ENCODE peak calls at places on chromosomes 13 and 19, in four cellular contexts. U, D, P and B are unnamed samples.

GRCh38 chr13:50071399-50071798 is 56.2 kb downstream of the KCNRG start:
- DNase-seq in U (no peak), D (no peak), P (no peak), B (no peak)

GRCh38 chr13:101267656-101268055 is 148.7 kb downstream of the NALCN start:
- DNase-seq in U (peak), D (no peak), P (no peak), B (no peak)

GRCh38 chr19:1238373-1239303 is 833 bp upstream of the CBARP start:
- DNase-seq in U (no peak), D (peak), P (no peak), B (no peak)

GRCh38 chr19:1811942-1812425 is at the start of gene ATP8B3:
- DNase-seq in U (no peak), D (peak), P (no peak), B (peak)

GRCh38 chr13:40749327-40749726 is 21.7 kb downstream of the MRPS31 start:
- DNase-seq in U (no peak), D (no peak), P (no peak), B (no peak)

GRCh38 chr19:18223860-18224524 is 2.2 kb downstream of the PDE4C start:
- DNase-seq in U (no peak), D (peak), P (no peak), B (peak)

GRCh38 chr19:41904118-41904870 is 21.3 kb downstream of the ARHGEF1 start:
- DNase-seq in U (no peak), D (peak), P (no peak), B (no peak)

GRCh38 chr13:106423530-106423929 is 111.9 kb downstream of the EFNB2 start:
- DNase-seq in U (no peak), D (no peak), P (no peak), B (no peak)

GRCh38 chr13:45206340-45206739 is 5.5 kb upstream of the KCTD4 start:
- DNase-seq in U (peak), D (no peak), P (no peak), B (peak)

GRCh38 chr13:46373623-46374022 is 13.4 kb downstream of the RUBCNL start:
- DNase-seq in U (no peak), D (no peak), P (no peak), B (no peak)

GRCh38 chr13:52345048-52345447 is 60.9 kb downstream of the THSD1 start:
- DNase-seq in U (no peak), D (no peak), P (no peak), B (no peak)

GRCh38 chr13:100333141-100333540 is 244.2 kb downstream of the PCCA start:
- DNase-seq in U (no peak), D (no peak), P (no peak), B (no peak)

GRCh38 chr13:21218351-21219043 is 42.0 kb downstream of the MRPL57 start:
- DNase-seq in U (no peak), D (no peak), P (no peak), B (peak)

GRCh38 chr19:35782589-35782988 is 7.2 kb downstream of the ARHGAP33 start:
- DNase-seq in U (no peak), D (peak), P (no peak), B (no peak)

GRCh38 chr19:14475251-14476073 is at the start of gene PTGER1:
- DNase-seq in U (no peak), D (peak), P (no peak), B (peak)

GRCh38 chr13:59501004-59501403 is 662.7 kb downstream of the DIAPH3 start:
- DNase-seq in U (no peak), D (no peak), P (no peak), B (no peak)

GRCh38 chr13:50415428-50415827 is 400.2 kb downstream of the KCNRG start:
- DNase-seq in U (no peak), D (no peak), P (no peak), B (no peak)

GRCh38 chr13:60267498-60268202 is 103.9 kb upstream of the DIAPH3 start:
- DNase-seq in U (no peak), D (no peak), P (no peak), B (no peak)

GRCh38 chr19:36638862-36639510 is 27.7 kb downstream of the ZNF461 start:
- DNase-seq in U (no peak), D (no peak), P (no peak), B (no peak)

GRCh38 chr19:49596407-49596806 is 5.4 kb downstream of the PRR12 start:
- DNase-seq in U (no peak), D (no peak), P (no peak), B (no peak)

GRCh38 chr13:41751277-41751676 is 209.6 kb downstream of the VWA8 start:
- DNase-seq in U (peak), D (no peak), P (no peak), B (no peak)

GRCh38 chr19:3115916-3116602 is 19.8 kb upstream of the GNA15 start:
- DNase-seq in U (no peak), D (peak), P (no peak), B (no peak)

GRCh38 chr19:8361921-8362793 is 1.8 kb upstream of the ANGPTL4 start:
- DNase-seq in U (peak), D (peak), P (peak), B (no peak)

GRCh38 chr19:6536138-6536671 is 5.4 kb downstream of the TNFSF9 start:
- DNase-seq in U (no peak), D (no peak), P (peak), B (peak)

GRCh38 chr13:92843549-92843948 is 383.1 kb upstream of the GPC6 start:
- DNase-seq in U (no peak), D (no peak), P (no peak), B (no peak)

DNA sequence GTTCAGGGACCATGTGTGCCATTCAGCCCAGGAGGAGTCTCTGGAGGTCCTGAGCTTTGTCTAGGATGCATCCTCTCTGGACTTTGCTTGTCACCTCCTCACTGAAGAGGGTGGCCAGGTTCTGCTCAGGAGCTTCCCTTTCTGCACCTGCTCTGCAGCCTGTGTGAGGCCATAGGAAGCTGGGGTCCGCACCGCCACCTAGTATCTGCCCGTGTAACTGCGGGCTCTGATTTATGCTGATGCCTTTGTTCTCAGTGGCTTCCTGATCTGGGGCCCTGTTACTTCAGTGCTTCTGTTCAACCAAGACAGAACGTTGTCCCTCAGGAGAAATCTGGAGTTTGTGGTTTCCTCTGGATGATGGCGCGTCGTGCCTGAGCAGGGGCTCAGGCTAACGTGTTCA is 15.5 kb downstream of the ZNF610 start:
- DNase-seq in U (no peak), D (no peak), P (no peak), B (no peak)
- TF ChIP-seq CTCF in U (no peak), D (no peak), P (no peak), B (peak)

GRCh38 chr13:27035892-27036235 is 135.7 kb downstream of the USP12 start:
- DNase-seq in U (no peak), D (no peak), P (peak), B (no peak)
- TF ChIP-seq CTCF in U (no peak), D (no peak), P (no peak), B (no peak)

GRCh38 chr19:9835507-9835949 is 410 bp downstream of the PIN1 start:
- DNase-seq in U (no peak), D (no peak), P (no peak), B (no peak)
- TF ChIP-seq CTCF in U (no peak), D (no peak), P (no peak), B (no peak)

GRCh38 chr19:45782820-45783785 is 813 bp upstream of the DMPK start:
- DNase-seq in U (peak), D (no peak), P (no peak), B (no peak)

GRCh38 chr19:45780146-45780447 is 2.2 kb downstream of the DMPK start:
- DNase-seq in U (no peak), D (no peak), P (no peak), B (no peak)

GRCh38 chr19:45780448-45781281 is 1.6 kb downstream of the DMPK start:
- DNase-seq in U (no peak), D (no peak), P (no peak), B (no peak)

GRCh38 chr19:45782162-45782623 is at the start of gene DMPK:
- DNase-seq in U (no peak), D (peak), P (no peak), B (no peak)

GRCh38 chr19:45781282-45782161 is 768 bp downstream of the DMPK start:
- DNase-seq in U (no peak), D (peak), P (no peak), B (no peak)
- TF ChIP-seq CTCF in U (no peak), D (no peak), P (no peak), B (no peak)

GRCh38 chr13:113758651-113759524 is at the start of gene TMEM255B:
- DNase-seq in U (no peak), D (peak), P (peak), B (peak)
- TF ChIP-seq CTCF in U (no peak), D (no peak), P (no peak), B (no peak)

GRCh38 chr19:15631817-15632216 is 8.9 kb upstream of the CYP4F3 start:
- DNase-seq in U (no peak), D (no peak), P (no peak), B (peak)
- TF ChIP-seq CTCF in U (peak), D (no peak), P (no peak), B (peak)